ENCODE peak calls at places on chromosome 16, in eight cellular contexts. I is breast epithelium, T is H1, Q is Peyer's patch, N is transverse colon, F is right lobe of liver, D is tibial nerve, M is uterus. O is an unnamed sample.

GRCh38 chr16:48609453-48610023 is 442 bp downstream of the N4BP1 start:
- DNase-seq in I (no peak), T (no peak), Q (peak), N (peak), F (peak), D (no peak), M (peak), O (peak)

GRCh38 chr16:19704321-19705130 is 13.5 kb downstream of the KNOP1 start:
- DNase-seq in I (no peak), T (no peak), Q (no peak), N (no peak), F (no peak), D (peak), M (no peak), O (peak)

GRCh38 chr16:81432899-81433560 is 11.6 kb upstream of the CMIP start:
- DNase-seq in I (no peak), T (no peak), Q (no peak), N (no peak), F (no peak), D (no peak), M (no peak), O (no peak)

GRCh38 chr16:50626868-50627267 is 54.2 kb downstream of the SNX20 start:
- DNase-seq in I (no peak), T (no peak), Q (no peak), N (no peak), F (no peak), D (no peak), M (no peak), O (no peak)

GRCh38 chr16:79139799-79140198 is 460.7 kb downstream of the MAF start:
- DNase-seq in I (no peak), T (no peak), Q (no peak), N (no peak), F (no peak), D (no peak), M (no peak), O (no peak)

GRCh38 chr16:85521737-85522042 is 91.4 kb upstream of the GSE1 start:
- DNase-seq in I (no peak), T (no peak), Q (no peak), N (no peak), F (no peak), D (no peak), M (no peak), O (no peak)

GRCh38 chr16:87343753-87344050 is 26.5 kb upstream of the C16orf95 start:
- DNase-seq in I (no peak), T (no peak), Q (no peak), N (no peak), F (no peak), D (no peak), M (no peak), O (no peak)

GRCh38 chr16:75452464-75453190 is 11.9 kb downstream of the TMEM170A start:
- DNase-seq in I (no peak), T (no peak), Q (no peak), N (no peak), F (no peak), D (no peak), M (no peak), O (no peak)

GRCh38 chr16:35176449-35176848 is 1717.0 kb downstream of the TP53TG3F start:
- DNase-seq in I (no peak), T (no peak), Q (no peak), N (no peak), F (no peak), D (no peak), M (no peak), O (no peak)

GRCh38 chr16:69741951-69742904 is 12.5 kb downstream of the NOB1 start:
- DNase-seq in I (peak), T (no peak), Q (peak), N (peak), F (peak), D (peak), M (peak), O (peak)

GRCh38 chr16:75012380-75013081 is 13.7 kb downstream of the ZNRF1 start:
- DNase-seq in I (no peak), T (no peak), Q (no peak), N (no peak), F (no peak), D (no peak), M (no peak), O (no peak)

GRCh38 chr16:20300312-20301097 is 26.8 kb downstream of the GP2 start:
- DNase-seq in I (peak), T (peak), Q (no peak), N (peak), F (peak), D (no peak), M (peak), O (peak)

GRCh38 chr16:85554114-85554790 is 58.9 kb upstream of the GSE1 start:
- DNase-seq in I (no peak), T (no peak), Q (peak), N (peak), F (no peak), D (peak), M (peak), O (peak)

GRCh38 chr16:28210979-28211505 is 723 bp downstream of the XPO6 start:
- DNase-seq in I (peak), T (no peak), Q (peak), N (peak), F (peak), D (peak), M (peak), O (peak)

GRCh38 chr16:71933913-71934696 is 38.8 kb downstream of the IST1 start:
- DNase-seq in I (no peak), T (no peak), Q (no peak), N (no peak), F (no peak), D (no peak), M (no peak), O (no peak)

GRCh38 chr16:58809213-58809612 is 75.1 kb upstream of the GOT2 start:
- DNase-seq in I (no peak), T (no peak), Q (no peak), N (no peak), F (no peak), D (no peak), M (no peak), O (no peak)

GRCh38 chr16:31880322-31880979 is 6.8 kb downstream of the ZNF267 start:
- DNase-seq in I (no peak), T (no peak), Q (no peak), N (no peak), F (no peak), D (no peak), M (no peak), O (no peak)

GRCh38 chr16:80065565-80065964 is 465.0 kb upstream of the MAF start:
- DNase-seq in I (no peak), T (no peak), Q (no peak), N (no peak), F (no peak), D (no peak), M (no peak), O (no peak)

GRCh38 chr16:64416232-64417010 is 705.4 kb downstream of the CDH11 start:
- DNase-seq in I (no peak), T (no peak), Q (no peak), N (no peak), F (no peak), D (no peak), M (no peak), O (no peak)

GRCh38 chr16:14473488-14473887 is 156.6 kb downstream of the PARN start:
- DNase-seq in I (no peak), T (no peak), Q (no peak), N (no peak), F (no peak), D (no peak), M (no peak), O (no peak)

GRCh38 chr16:19555938-19556778 is 655 bp downstream of the VPS35L start:
- DNase-seq in I (no peak), T (peak), Q (no peak), N (peak), F (no peak), D (no peak), M (peak), O (no peak)

GRCh38 chr16:68287276-68288251 is 23.2 kb downstream of the SLC7A6OS start:
- DNase-seq in I (peak), T (no peak), Q (peak), N (no peak), F (no peak), D (peak), M (peak), O (no peak)

GRCh38 chr16:46717692-46718091 is 28.2 kb downstream of the ORC6 start:
- DNase-seq in I (no peak), T (no peak), Q (no peak), N (no peak), F (no peak), D (no peak), M (no peak), O (no peak)

GRCh38 chr16:49608801-49609200 is 235.2 kb downstream of the C16orf78 start:
- DNase-seq in I (no peak), T (no peak), Q (no peak), N (no peak), F (no peak), D (no peak), M (peak), O (no peak)

GRCh38 chr16:87132361-87133014 is 184.7 kb downstream of the C16orf95 start:
- DNase-seq in I (no peak), T (no peak), Q (no peak), N (no peak), F (no peak), D (peak), M (no peak), O (no peak)

GRCh38 chr16:87203060-87203656 is 114.0 kb downstream of the C16orf95 start:
- DNase-seq in I (no peak), T (peak), Q (no peak), N (peak), F (peak), D (peak), M (no peak), O (no peak)

GRCh38 chr16:79348521-79349306 is 251.8 kb downstream of the MAF start:
- DNase-seq in I (no peak), T (no peak), Q (no peak), N (no peak), F (no peak), D (no peak), M (no peak), O (no peak)

GRCh38 chr16:28182183-28182582 is 29.6 kb downstream of the XPO6 start:
- DNase-seq in I (no peak), T (no peak), Q (no peak), N (no peak), F (no peak), D (no peak), M (no peak), O (no peak)

GRCh38 chr16:11094838-11095565 is 150.6 kb downstream of the CLEC16A start:
- DNase-seq in I (no peak), T (no peak), Q (peak), N (no peak), F (no peak), D (no peak), M (no peak), O (no peak)

GRCh38 chr16:84509032-84509950 is 4.8 kb upstream of the MEAK7 start:
- DNase-seq in I (no peak), T (no peak), Q (no peak), N (no peak), F (peak), D (no peak), M (no peak), O (no peak)

GRCh38 chr16:69482410-69482951 is 58.1 kb downstream of the CYB5B start:
- DNase-seq in I (peak), T (no peak), Q (no peak), N (no peak), F (peak), D (peak), M (peak), O (peak)

GRCh38 chr16:78045865-78046581 is 23.7 kb downstream of the CLEC3A start:
- DNase-seq in I (peak), T (peak), Q (no peak), N (peak), F (peak), D (peak), M (peak), O (peak)

GRCh38 chr16:82092711-82093110 is 57.7 kb downstream of the HSD17B2 start:
- DNase-seq in I (no peak), T (no peak), Q (no peak), N (no peak), F (no peak), D (no peak), M (no peak), O (no peak)

GRCh38 chr16:69563605-69564580 is 1.9 kb upstream of the NFAT5 start:
- DNase-seq in I (no peak), T (no peak), Q (peak), N (no peak), F (no peak), D (no peak), M (no peak), O (no peak)

GRCh38 chr16:76668207-76668725 is 391.1 kb downstream of the CNTNAP4 start:
- DNase-seq in I (no peak), T (no peak), Q (no peak), N (no peak), F (no peak), D (no peak), M (no peak), O (no peak)

GRCh38 chr16:75319513-75320401 is 68.3 kb upstream of the BCAR1 start:
- DNase-seq in I (no peak), T (no peak), Q (no peak), N (no peak), F (no peak), D (no peak), M (no peak), O (no peak)

GRCh38 chr16:22764662-22765302 is 49.2 kb upstream of the HS3ST2 start:
- DNase-seq in I (no peak), T (no peak), Q (no peak), N (no peak), F (no peak), D (no peak), M (no peak), O (peak)

GRCh38 chr16:2428051-2428786 is 1.0 kb upstream of the CCNF start:
- DNase-seq in I (no peak), T (no peak), Q (peak), N (peak), F (no peak), D (peak), M (peak), O (peak)

GRCh38 chr16:59552164-59552563 is 818.0 kb upstream of the GOT2 start:
- DNase-seq in I (no peak), T (no peak), Q (no peak), N (no peak), F (no peak), D (no peak), M (no peak), O (no peak)

GRCh38 chr16:54493076-54493475 is 206.5 kb upstream of the IRX3 start:
- DNase-seq in I (no peak), T (no peak), Q (no peak), N (no peak), F (no peak), D (no peak), M (no peak), O (no peak)

GRCh38 chr16:67174706-67175231 is 4.4 kb downstream of the NOL3 start:
- DNase-seq in I (no peak), T (no peak), Q (no peak), N (no peak), F (no peak), D (no peak), M (no peak), O (peak)

GRCh38 chr16:67173323-67173722 is 3.0 kb downstream of the NOL3 start:
- DNase-seq in I (no peak), T (no peak), Q (no peak), N (no peak), F (no peak), D (no peak), M (no peak), O (no peak)

GRCh38 chr16:67170948-67171649 is 761 bp downstream of the NOL3 start:
- DNase-seq in I (no peak), T (no peak), Q (no peak), N (no peak), F (no peak), D (peak), M (no peak), O (no peak)

GRCh38 chr16:67176662-67177061 is 6.3 kb downstream of the NOL3 start:
- DNase-seq in I (no peak), T (no peak), Q (no peak), N (no peak), F (no peak), D (no peak), M (no peak), O (no peak)

DNA sequence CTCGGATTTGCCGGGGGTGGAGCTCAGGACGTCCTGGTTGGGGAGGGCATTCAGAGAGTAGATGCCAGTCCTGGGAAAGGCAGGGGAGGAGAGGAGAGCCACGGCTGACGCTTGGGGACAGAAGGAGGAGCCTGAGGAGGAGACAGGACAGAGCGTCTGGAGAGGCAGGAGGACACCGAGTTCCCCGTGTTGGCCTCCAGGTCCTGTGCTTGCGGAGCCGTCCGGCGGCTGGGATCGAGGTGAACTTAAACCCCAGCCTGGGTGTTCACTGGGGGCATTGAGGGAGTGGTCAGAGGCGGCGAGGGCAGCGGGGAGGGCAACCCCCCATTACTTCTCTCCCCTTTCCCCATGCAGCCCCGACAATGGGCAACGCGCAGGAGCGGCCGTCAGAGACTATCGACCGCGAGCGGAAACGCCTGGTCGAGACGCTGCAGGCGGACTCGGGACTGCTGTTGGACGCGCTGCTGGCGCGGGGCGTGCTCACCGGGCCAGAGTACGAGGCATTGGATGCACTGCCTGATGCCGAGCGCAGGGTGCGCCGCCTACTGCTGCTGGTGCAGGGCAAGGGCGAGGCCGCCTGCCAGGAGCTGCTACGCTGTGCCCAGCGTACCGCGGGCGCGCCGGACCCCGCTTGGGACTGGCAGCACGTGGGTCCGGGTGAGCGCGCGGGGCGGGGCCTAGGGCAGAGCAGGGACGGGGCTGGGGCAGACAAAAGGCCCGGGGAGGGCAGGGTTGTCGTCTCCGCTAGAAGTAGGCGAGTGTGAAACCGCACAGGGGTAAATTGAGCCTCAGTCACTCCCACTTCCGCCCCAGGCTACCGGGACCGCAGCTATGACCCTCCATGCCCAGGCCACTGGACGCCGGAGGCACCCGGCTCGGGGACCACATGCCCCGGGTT is 3.7 kb downstream of the NOL3 start:
- DNase-seq in I (peak), T (no peak), Q (peak), N (peak), F (peak), D (peak), M (peak), O (peak)
- TF ChIP-seq POLR2A in I (no peak), T (no peak), Q (peak), N (peak), F (peak), D (peak), M (peak), O (no peak)

DNA sequence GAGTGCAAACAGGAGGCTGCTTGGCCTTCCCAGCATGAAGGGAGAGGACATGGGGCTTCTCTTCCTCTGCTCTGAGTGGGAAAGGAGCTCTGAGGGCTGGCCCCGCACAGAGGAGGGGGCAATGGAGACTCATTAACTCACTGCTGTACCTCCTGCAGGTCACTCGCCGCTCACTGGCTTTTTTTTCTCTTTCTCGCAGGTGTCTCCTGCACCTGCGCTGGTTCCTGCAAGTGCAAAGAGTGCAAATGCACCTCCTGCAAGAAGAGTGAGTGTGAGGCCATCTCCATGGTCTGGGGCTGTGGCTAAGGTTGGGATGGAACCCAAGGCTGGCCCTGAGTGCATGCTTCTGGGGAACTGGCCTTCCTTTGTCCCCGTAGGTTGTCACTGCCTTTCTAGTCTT is 717 bp downstream of the MT1F start:
- DNase-seq in I (no peak), T (no peak), Q (no peak), N (no peak), F (no peak), D (no peak), M (no peak), O (no peak)
- H3K27ac ChIP-seq in I (peak), T (no peak), Q (peak), N (peak), F (peak), D (no peak), M (no peak), O (no peak)

DNA sequence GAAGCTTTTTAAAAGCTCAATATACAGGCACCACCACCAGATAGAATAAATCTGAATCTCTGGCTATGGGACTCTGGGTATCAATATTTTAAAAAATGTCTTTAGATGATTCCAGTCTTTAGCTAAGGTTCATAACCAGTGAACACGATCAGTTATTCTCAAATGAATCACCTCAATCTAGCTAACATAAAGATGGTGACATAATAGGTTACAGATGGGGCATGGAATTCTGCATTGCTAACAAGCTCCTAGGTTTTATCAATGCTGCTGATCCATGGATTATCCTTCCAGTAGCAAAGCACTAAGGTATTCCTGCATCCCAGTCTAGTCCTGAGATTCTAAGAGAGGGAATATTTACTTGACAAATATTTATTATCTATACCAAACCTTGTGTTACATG is 415.5 kb upstream of the CDH11 start:
- DNase-seq in I (no peak), T (no peak), Q (no peak), N (no peak), F (no peak), D (no peak), M (no peak), O (no peak)
- H3K4me3 ChIP-seq in I (no peak), T (no peak), Q (no peak), N (no peak), F (no peak), D (no peak), M (no peak), O (no peak)

GRCh38 chr16:4253394-4254150 is 11.7 kb upstream of the SRL start:
- DNase-seq in I (peak), T (peak), Q (peak), N (peak), F (peak), D (peak), M (peak), O (peak)
- TF ChIP-seq POLR2A in I (peak), T (peak), Q (peak), N (peak), F (peak), D (peak), M (peak), O (peak)